ENCODE peak calls at places on chromosomes 3 and 15, in four cellular contexts. E is K562, H is SK-N-SH, O is GM12878. R is an unnamed sample.

GRCh38 chr3:58102976-58103447 is 94.8 kb downstream of the FLNB start:
- DNase-seq in E (no peak), H (no peak), O (no peak), R (no peak)

GRCh38 chr3:123262226-123262625 is 60.5 kb downstream of the SEC22A start:
- DNase-seq in E (no peak), H (no peak), O (no peak), R (no peak)

GRCh38 chr3:194688207-194688711 is 2.6 kb downstream of the FAM43A start:
- DNase-seq in E (no peak), H (peak; percentile 40), O (no peak), R (no peak)

GRCh38 chr15:32838820-32839219 is 121.0 kb downstream of the GREM1 start:
- DNase-seq in E (no peak), H (no peak), O (no peak), R (no peak)

GRCh38 chr15:94910166-94910565 is 678.8 kb downstream of the MCTP2 start:
- DNase-seq in E (no peak), H (no peak), O (no peak), R (no peak)

GRCh38 chr3:11206953-11207352 is 52.7 kb downstream of the HRH1 start:
- DNase-seq in E (no peak), H (no peak), O (no peak), R (no peak)

GRCh38 chr15:25858952-25859760 is 4.0 kb downstream of the ATP10A start:
- DNase-seq in E (no peak), H (no peak), O (no peak), R (no peak)

GRCh38 chr15:73081321-73081958 is 29.2 kb downstream of the NEO1 start:
- DNase-seq in E (peak; percentile 8), H (peak; percentile 17), O (no peak), R (peak; percentile 54)

GRCh38 chr3:30355622-30356021 is 250.8 kb upstream of the TGFBR2 start:
- DNase-seq in E (no peak), H (no peak), O (no peak), R (no peak)

GRCh38 chr3:188956839-188957489 is 214.8 kb upstream of the TPRG1 start:
- DNase-seq in E (peak; percentile 27), H (peak; percentile 22), O (no peak), R (peak; percentile 60)

GRCh38 chr15:49438970-49439631 is 16.1 kb downstream of the FGF7 start:
- DNase-seq in E (no peak), H (no peak), O (peak; percentile 11), R (no peak)

DNA sequence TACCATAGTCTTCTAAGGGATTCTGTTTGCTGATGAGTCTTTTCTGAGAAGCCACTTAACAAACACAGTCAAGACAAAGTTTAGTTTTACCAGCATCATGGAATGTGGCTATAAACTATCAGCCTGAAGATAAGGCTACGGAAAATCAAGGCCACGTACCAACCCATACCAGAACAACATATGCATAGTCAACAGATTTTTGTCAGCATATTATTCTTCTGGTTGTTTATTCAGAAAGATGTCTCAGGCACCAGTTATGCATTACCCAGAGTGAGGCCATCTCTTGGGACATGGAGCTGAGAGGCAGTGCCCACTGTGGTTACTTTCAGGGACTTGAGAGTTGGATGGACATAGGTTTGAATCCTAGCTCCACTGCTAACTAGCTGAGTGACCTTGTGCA is 60.4 kb downstream of the SOX2 start:
- DNase-seq in E (no peak), H (no peak), O (no peak), R (no peak)
- H3K4me1 ChIP-seq in E (no peaks in the 10 kb centered on the region), H (no peaks in the 10 kb centered on the region), O (no peaks in the 10 kb centered on the region), R (no peaks in the 10 kb centered on the region)

GRCh38 chr15:63114465-63114864 is 7.2 kb upstream of the LACTB start:
- DNase-seq in E (no peak), H (no peak), O (no peak), R (no peak)
- TF ChIP-seq RAD21 in E (no peak), H (no peak), O (no peak), R (no peak)

GRCh38 chr3:27380433-27381357 is 11.5 kb upstream of the NEK10 start:
- DNase-seq in E (no peak), H (no peak), O (no peak), R (no peak)
- TF ChIP-seq ZBTB33 in E (no peak), H (no peak), O (no peak), R (no peak)

DNA sequence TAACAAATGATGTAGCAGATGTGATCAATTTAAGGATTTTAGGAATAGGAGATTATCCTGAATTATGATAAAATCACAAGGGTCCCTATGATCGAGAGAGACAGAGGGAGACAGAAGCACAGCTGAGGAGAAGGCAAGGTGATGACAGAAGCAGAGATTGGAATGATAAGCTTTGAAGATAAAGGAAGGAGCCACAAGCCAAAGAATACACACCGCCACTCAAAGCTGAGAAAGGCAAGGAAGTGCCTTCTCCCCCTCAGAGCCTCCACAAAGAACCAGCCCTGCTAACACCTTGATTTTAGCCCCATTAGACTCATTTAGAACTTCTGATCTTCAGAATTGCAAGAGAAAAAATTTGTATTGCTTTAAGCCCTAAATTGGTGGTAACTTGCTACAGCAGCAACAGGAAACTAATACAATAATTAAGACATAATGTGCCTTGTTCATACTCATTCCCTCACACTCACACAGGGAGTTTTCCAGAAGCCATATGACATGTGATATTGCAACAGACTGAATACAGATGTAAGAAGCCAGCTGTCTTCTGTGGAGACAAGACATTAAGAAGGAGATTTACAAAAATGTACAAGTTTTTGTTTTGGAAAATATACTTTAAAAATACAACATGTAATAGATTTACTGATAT is 38.2 kb downstream of the TRANK1 start:
- DNase-seq in E (no peak), H (no peak), O (no peak), R (no peak)
- H3K4me1 ChIP-seq in E (peaks cover 26% of the 10 kb centered on the region), H (peaks cover 7% of the 10 kb centered on the region), O (peaks cover 6% of the 10 kb centered on the region), R (no peaks in the 10 kb centered on the region)

GRCh38 chr15:69842851-69843250 is 254.9 kb downstream of the TLE3 start:
- DNase-seq in E (no peak), H (no peak), O (no peak), R (no peak)
- TF ChIP-seq RAD21 in E (no peak), H (no peak), O (no peak), R (no peak)

GRCh38 chr3:107265526-107265925 is 111.7 kb upstream of the CCDC54 start:
- DNase-seq in E (no peak), H (no peak), O (no peak), R (no peak)
- TF ChIP-seq ZBTB33 in E (no peak), H (no peak), O (no peak), R (no peak)

GRCh38 chr3:114307841-114308228 is 14.0 kb downstream of the TIGIT start:
- DNase-seq in E (no peak), H (no peak), O (no peak), R (no peak)
- H3K4me1 ChIP-seq in E (no peaks in the 10 kb centered on the region), H (no peaks in the 10 kb centered on the region), O (peaks cover 32% of the 10 kb centered on the region), R (no peaks in the 10 kb centered on the region)

GRCh38 chr15:82532383-82532990 is 7.8 kb downstream of the RPS17 start:
- DNase-seq in E (no peak), H (no peak), O (no peak), R (no peak)

GRCh38 chr15:82535566-82536408 is 4.5 kb downstream of the RPS17 start:
- DNase-seq in E (peak; percentile 17), H (no peak), O (no peak), R (no peak)

GRCh38 chr15:82532991-82533481 is 7.2 kb downstream of the RPS17 start:
- DNase-seq in E (no peak), H (no peak), O (no peak), R (no peak)

GRCh38 chr15:82531496-82532382 is 8.5 kb downstream of the RPS17 start:
- DNase-seq in E (no peak), H (no peak), O (no peak), R (no peak)

GRCh38 chr15:82533801-82534200 is 6.5 kb downstream of the RPS17 start:
- DNase-seq in E (peak; percentile 5), H (no peak), O (no peak), R (no peak)
- TF ChIP-seq RAD21 in E (no peak), H (no peak), O (no peak), R (no peak)

DNA sequence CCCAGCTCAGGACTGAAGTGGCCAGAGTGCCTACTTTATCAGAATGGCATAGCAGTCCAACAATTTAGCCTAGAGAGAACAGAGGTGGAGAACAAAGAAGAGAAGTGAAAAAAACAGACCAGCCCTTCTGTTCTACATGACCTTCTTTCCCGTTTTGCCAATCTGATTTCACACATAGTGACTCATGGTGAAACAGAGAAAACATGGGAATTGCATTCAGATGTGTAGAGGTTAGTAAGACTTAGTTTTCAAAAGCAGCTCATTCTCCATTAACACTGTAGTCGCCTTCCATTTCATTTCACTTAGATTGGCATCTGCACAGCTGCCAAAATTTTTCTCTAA is 440 bp upstream of the ARL6IP5 start:
- DNase-seq in E (peak; percentile 14), H (peak; percentile 20), O (no peak), R (no peak)
- TF ChIP-seq ZBTB33 in E (no peak), H (no peak), O (no peak), R (no peak)

R was measured in HCT116.